ENCODE peak calls at places on chromosomes 3 and 15, in ten cellular contexts. D is astrocyte of the spinal cord, H is psoas muscle, W is A549, G is bronchial epithelial cell, F is BJ, X is dorsolateral prefrontal cortex, L is AG04449, Q is MCF 10A, U is fibroblast of pulmonary artery. E is an unnamed sample.

GRCh38 chr3:12884104-12884742 is 42.9 kb upstream of the RPL32 start:
- DNase-seq in F (no peak), Q (no peak), W (no peak), U (no peak), X (peak), H (peak), L (no peak), D (peak), G (no peak), E (no peak)

GRCh38 chr15:80844011-80844732 is 65.0 kb downstream of the CEMIP start:
- DNase-seq in X (peak), F (no peak), H (no peak), U (peak), Q (peak), L (no peak), D (peak), W (no peak), G (peak), E (no peak)

GRCh38 chr15:99442268-99442897 is 123.4 kb upstream of the MEF2A start:
- DNase-seq in G (peak), Q (peak), U (peak), L (peak), W (peak), D (peak), X (no peak), H (no peak), F (peak), E (no peak)

GRCh38 chr3:126971891-126972351 is 11.0 kb upstream of the PLXNA1 start:
- DNase-seq in L (no peak), G (no peak), F (no peak), X (no peak), D (peak), U (peak), H (peak), Q (peak), W (no peak), E (no peak)

GRCh38 chr3:50649451-50649931 is 25.2 kb upstream of the DOCK3 start:
- DNase-seq in G (no peak), L (no peak), W (no peak), F (no peak), X (peak), Q (no peak), U (no peak), D (no peak), H (no peak), E (no peak)

GRCh38 chr15:94056314-94056713 is 175.0 kb upstream of the MCTP2 start:
- DNase-seq in W (no peak), G (no peak), Q (peak), F (peak), H (no peak), L (peak), U (peak), D (peak), X (no peak), E (no peak)

GRCh38 chr15:66882251-66883020 is 180.4 kb downstream of the SMAD6 start:
- DNase-seq in X (no peak), F (no peak), W (no peak), Q (peak), D (peak), U (peak), G (peak), L (no peak), H (peak), E (no peak)

GRCh38 chr15:64653757-64654156 is 121.6 kb downstream of the RBPMS2 start:
- DNase-seq in Q (peak), U (peak), F (no peak), H (no peak), G (no peak), X (no peak), D (peak), L (no peak), W (peak), E (no peak)

GRCh38 chr3:107032111-107032510 is 345.1 kb upstream of the CCDC54 start:
- DNase-seq in D (no peak), Q (no peak), U (no peak), W (no peak), G (no peak), L (no peak), F (no peak), X (no peak), H (no peak), E (no peak)

GRCh38 chr3:170076715-170077238 is 39.0 kb downstream of the GPR160 start:
- DNase-seq in X (no peak), Q (no peak), U (peak), F (no peak), H (no peak), G (no peak), D (peak), L (peak), W (no peak), E (no peak)

GRCh38 chr15:77538011-77538410 is 94.7 kb downstream of the LINGO1 start:
- DNase-seq in L (no peak), F (no peak), D (no peak), Q (no peak), W (no peak), U (no peak), G (no peak), X (no peak), H (no peak), E (no peak)

GRCh38 chr15:38691365-38691764 is 126.8 kb upstream of the RASGRP1 start:
- DNase-seq in W (no peak), L (no peak), F (no peak), D (no peak), U (no peak), G (no peak), H (no peak), Q (no peak), X (no peak), E (no peak)

DNA sequence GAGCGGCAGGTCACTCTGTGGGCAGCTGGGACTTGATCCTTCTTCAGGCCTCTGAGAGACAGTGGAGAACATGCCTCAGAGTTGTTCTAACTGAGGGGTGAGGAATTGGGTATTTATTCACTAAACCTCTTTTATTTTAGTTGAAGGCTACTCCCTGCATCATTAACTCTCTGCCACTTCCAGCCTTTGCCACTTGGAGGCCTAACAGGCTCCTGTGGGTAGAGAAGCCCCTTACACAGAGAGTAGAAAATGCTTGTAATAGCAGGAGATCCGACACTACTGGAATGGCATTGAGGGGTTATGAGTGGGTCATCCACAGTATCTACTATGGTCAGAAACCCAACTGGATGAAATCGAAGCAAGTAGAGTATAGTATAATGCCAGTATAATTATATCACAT is 81.7 kb downstream of the RYR3 start:
- DNase-seq in F (no peak), D (no peak), W (no peak), H (no peak), G (no peak), Q (no peak), L (no peak), X (no peak), U (no peak), E (no peak)
- TF ChIP-seq CTCF in F (no peak), D (no peak), W (no peak), H (no peak), G (no peak), Q (no peak), L (no peak), X (no peak), U (no peak), E (no peak)

DNA sequence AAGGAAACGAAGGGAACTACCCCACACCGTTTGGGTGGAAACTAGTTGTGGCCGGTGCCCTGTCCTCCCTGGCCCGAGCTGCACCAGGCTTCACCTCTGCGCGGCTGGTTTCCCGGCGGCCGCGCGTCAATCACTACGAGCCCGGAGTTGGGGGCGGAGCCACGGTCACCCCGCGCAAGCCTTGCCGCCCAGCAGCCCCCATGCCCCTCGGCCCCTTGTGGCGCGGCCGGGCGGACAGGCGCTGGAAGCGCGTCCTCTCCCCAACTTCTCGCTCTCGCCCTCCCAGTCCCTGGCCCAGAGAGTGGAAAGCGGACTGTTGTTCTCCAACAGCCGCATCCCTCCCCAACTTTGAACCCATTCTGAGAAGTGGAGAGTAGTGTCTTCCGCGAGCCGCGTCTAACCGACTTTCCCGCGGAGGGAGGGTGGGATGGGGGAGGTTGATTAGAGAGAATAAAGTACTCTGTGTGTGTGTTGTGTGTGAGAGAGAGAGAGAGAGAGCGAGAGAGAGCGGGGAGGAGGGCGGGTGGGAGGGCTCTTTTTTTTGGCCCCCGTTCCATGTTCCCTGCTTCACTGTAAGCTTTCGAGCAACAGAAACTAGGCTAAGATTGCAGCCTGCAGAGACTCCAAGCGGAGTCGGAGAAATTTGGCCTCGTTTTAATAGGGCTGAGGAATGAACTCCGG is 1.4 kb upstream of the MEIS2 start:
- DNase-seq in D (peak), W (peak), U (peak), G (no peak), Q (peak), H (peak), X (peak), F (no peak), L (no peak), E (peak)
- TF ChIP-seq CTCF in D (no peak), W (no peak), U (no peak), G (no peak), Q (no peak), H (no peak), X (no peak), F (no peak), L (peak), E (no peak)

DNA sequence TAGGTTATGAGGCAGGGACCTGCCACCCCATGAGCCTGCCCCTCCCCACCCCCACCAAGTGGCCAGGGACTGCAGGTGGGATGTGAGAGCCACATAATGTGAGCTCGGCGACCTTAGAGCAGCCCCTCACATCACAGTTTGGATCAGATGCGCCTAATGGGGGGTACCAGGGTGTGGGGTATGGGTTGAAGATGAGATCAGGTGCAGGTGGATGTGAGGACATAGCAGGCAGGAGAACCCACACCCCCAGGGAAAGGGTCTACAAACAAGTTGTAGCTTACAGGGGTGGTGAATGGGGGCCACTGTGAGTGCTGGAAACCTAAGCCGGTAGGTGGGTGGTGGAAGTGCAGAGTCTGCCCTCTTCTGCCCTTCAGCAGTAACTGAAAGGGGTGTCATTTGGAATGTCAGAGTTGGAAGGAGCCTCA is 94.0 kb downstream of the CORO2B start:
- DNase-seq in W (peak), D (peak), U (peak), G (no peak), F (no peak), H (no peak), X (peak), L (no peak), Q (no peak), E (no peak)
- TF ChIP-seq CTCF in W (peak), D (peak), U (peak), G (peak), F (peak), H (no peak), X (peak), L (peak), Q (no peak), E (no peak)

GRCh38 chr15:31366169-31366734 is 39.6 kb downstream of the KLF13 start:
- DNase-seq in L (no peak), W (no peak), D (no peak), F (no peak), G (no peak), U (peak), Q (peak), H (peak), X (peak), E (peak)
- TF ChIP-seq CTCF in L (no peak), W (no peak), D (no peak), F (no peak), G (no peak), U (peak), Q (no peak), H (peak), X (peak), E (peak)

DNA sequence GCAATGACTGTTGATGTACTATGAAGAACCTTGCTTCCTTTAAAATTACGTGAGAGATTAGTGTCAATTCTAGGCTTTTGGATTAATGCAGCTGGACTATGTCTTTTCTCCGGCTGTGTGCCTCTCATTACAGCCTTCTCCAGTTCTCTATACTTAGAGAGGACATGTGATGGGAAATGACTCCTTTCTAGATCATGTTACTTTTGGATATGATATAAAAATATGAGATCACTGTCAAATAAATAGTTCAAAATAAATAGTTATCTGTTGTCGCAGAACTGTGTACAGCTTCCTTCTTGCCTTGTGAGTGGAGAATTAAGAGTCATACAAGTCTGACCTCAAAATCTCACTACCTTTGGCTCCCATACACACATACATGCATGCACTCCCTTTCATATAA is 592.4 kb downstream of the DIPK2A start:
- DNase-seq in X (no peak), G (no peak), H (no peak), L (no peak), F (no peak), W (no peak), Q (no peak), D (no peak), U (peak), E (no peak)
- TF ChIP-seq CTCF in X (no peak), G (no peak), H (no peak), L (no peak), F (no peak), W (no peak), Q (no peak), D (no peak), U (no peak), E (no peak)

DNA sequence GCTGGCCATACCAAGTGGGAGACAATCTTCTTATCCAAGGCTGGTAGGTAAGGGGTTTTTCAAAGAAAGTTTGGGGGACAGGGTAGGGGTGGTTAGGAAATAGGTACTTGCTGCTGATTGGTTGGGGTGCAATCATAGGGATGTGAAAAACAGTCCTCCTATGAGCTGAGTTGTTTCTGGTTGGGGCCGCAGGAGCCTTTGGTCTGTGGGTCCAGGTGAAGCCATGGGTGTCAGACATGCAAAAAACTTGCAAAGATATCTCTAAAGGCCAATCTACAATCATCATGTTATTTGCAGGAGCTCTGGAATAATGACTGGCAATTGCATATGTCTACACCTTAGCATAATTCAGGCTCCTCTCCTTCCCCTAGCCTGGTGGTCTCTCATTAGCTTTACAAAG is 982.3 kb downstream of the DIPK2A start:
- DNase-seq in D (no peak), X (no peak), F (no peak), W (no peak), G (no peak), L (no peak), U (no peak), H (no peak), Q (no peak), E (no peak)
- TF ChIP-seq CTCF in D (no peak), X (no peak), F (no peak), W (no peak), G (no peak), L (no peak), U (no peak), H (no peak), Q (no peak), E (no peak)

DNA sequence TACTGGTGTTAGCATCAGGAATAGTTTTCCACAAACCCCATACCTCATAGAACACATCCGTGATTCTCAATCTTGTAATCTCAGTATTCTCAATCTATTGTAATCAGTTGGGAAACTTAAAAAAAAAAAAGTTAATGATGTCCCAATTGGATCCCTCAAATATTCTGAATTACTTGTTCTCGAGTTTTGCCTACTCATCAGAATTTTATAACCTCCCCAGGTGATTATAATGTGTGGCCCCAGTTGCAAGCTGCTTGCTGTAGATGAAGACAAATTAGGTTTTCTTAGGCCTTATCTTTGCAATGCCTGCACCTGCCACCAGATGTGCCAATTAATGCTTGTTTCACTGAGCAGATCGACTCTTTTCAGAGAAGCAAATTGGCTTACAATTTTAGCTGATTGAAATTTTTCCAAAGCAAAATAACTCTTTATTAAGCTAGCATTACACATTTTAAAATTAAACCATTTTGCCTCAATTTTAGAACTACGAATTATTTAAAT is 19.0 kb upstream of the DIPK2A start:
- DNase-seq in L (no peak), D (no peak), H (no peak), X (no peak), U (no peak), Q (no peak), F (no peak), G (no peak), W (no peak), E (no peak)
- TF ChIP-seq CTCF in L (no peak), D (no peak), H (no peak), X (no peak), U (no peak), Q (no peak), F (no peak), G (no peak), W (no peak), E (no peak)

E was measured in activated CD8-positive, alpha-beta T cell treated with anti-CD3 and anti-CD28 coated beads for 36 hours.